ENCODE peak calls at places on chromosome 1, in five cellular contexts. B is CD8-positive, alpha-beta memory T cell; F is aorta; J is gastrocnemius medialis; R is body of pancreas. M is an unnamed sample.

GRCh38 chr1:202964755-202965440 is 2.2 kb downstream of the CYB5R1 start:
- DNase-seq in J (peak; percentile 85), R (peak; percentile 21), B (no peak), F (no peak), M (no peak)

GRCh38 chr1:56516539-56517252 is 62.7 kb downstream of the PLPP3 start:
- DNase-seq in R (peak; percentile 62), J (no peak), B (no peak), F (no peak), M (no peak)

GRCh38 chr1:59298710-59299346 is 1.9 kb downstream of the FGGY start:
- DNase-seq in B (no peak), F (no peak), R (no peak), J (no peak), M (no peak)

GRCh38 chr1:16249838-16250241 is 12.9 kb upstream of the CPLANE2 start:
- DNase-seq in F (peak; percentile 65), B (no peak), J (peak; percentile 71), R (peak; percentile 38), M (no peak)

GRCh38 chr1:106768077-106768476 is 288.4 kb upstream of the PRMT6 start:
- DNase-seq in B (no peak), J (no peak), F (no peak), R (no peak), M (no peak)

GRCh38 chr1:222616535-222616934 is 1.4 kb upstream of the MIA3 start:
- DNase-seq in F (no peak), B (no peak), J (no peak), R (peak; percentile 60), M (no peak)

GRCh38 chr1:245310605-245311531 is 156.1 kb downstream of the KIF26B start:
- DNase-seq in B (no peak), J (no peak), R (no peak), F (no peak), M (no peak)

GRCh38 chr1:155961937-155962336 is 16.4 kb downstream of the ARHGEF2 start:
- DNase-seq in J (no peak), B (no peak), R (no peak), F (peak; percentile 95), M (no peak)

GRCh38 chr1:173862769-173863223 is 5.0 kb downstream of the GAS5 start:
- DNase-seq in R (no peak), J (no peak), F (no peak), B (no peak), M (peak; percentile 47)

GRCh38 chr1:167223144-167224103 is 2.7 kb downstream of the POU2F1 start:
- DNase-seq in B (no peak), R (no peak), F (no peak), J (no peak), M (no peak)

GRCh38 chr1:56617141-56617540 is 28.0 kb upstream of the PRKAA2 start:
- DNase-seq in R (no peak), J (no peak), B (no peak), F (no peak), M (peak; percentile 77)

GRCh38 chr1:53734650-53735211 is 4.2 kb downstream of the GLIS1 start:
- DNase-seq in R (no peak), F (no peak), J (no peak), B (no peak), M (no peak)

GRCh38 chr1:206578115-206578935 is 33.9 kb downstream of the EIF2D start:
- DNase-seq in B (no peak), J (no peak), F (no peak), R (no peak), M (no peak)

GRCh38 chr1:169486281-169486904 is 649 bp upstream of the SLC19A2 start:
- DNase-seq in F (no peak), R (no peak), B (no peak), J (no peak), M (peak; percentile 15)

GRCh38 chr1:160494620-160495019 is 28.4 kb downstream of the SLAMF6 start:
- DNase-seq in R (peak; percentile 31), J (no peak), B (no peak), F (no peak), M (peak; percentile 16)

GRCh38 chr1:15676688-15677661 is 7.1 kb upstream of the PLEKHM2 start:
- DNase-seq in B (no peak), F (no peak), J (no peak), R (no peak), M (no peak)

DNA sequence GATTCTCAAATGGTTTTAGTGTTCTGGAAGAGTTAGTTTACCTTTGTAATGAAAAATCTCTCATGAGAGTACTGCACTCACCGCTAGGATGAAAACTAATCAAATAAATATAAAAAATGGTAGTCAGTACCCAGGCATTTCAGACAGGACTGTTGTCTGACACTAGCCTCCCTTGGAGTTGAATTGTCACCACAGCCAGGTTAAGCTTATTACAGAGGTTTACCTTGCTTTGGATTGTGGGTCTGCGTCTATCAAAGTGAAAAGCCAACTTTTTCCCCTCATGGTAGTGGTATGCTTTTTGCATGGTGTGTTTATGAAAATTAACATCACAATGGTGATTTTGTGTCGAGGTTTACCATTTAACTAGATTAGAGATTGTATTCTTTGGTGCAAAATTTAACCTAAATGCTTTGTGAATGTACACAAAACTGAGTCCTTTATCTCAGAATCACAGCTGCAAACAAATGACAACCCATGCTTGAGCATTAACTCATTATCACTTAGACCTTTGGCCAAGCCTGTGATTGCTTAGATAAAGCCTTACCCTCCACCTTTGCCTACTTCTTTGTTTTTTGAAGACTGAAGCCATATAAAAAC is 20.1 kb downstream of the RAP1A start:
- DNase-seq in R (no peak), J (no peak), F (no peak), B (no peak), M (peak; percentile 67)
- H3K4me3 ChIP-seq in R (no peak overlapping the region), J (no peak overlapping the region), F (no peak overlapping the region), B (no peak overlapping the region), M (no peak overlapping the region)

GRCh38 chr1:4090556-4090955 is 190.5 kb upstream of the C1orf174 start:
- DNase-seq in F (no peak), J (no peak), B (no peak), R (no peak), M (no peak)
- H3K9me3 ChIP-seq in F (peaks cover 17% of the 10 kb centered on the region), J (no peaks in the 10 kb centered on the region), B (no peaks in the 10 kb centered on the region), R (peaks cover 7% of the 10 kb centered on the region), M (no peaks in the 10 kb centered on the region)

DNA sequence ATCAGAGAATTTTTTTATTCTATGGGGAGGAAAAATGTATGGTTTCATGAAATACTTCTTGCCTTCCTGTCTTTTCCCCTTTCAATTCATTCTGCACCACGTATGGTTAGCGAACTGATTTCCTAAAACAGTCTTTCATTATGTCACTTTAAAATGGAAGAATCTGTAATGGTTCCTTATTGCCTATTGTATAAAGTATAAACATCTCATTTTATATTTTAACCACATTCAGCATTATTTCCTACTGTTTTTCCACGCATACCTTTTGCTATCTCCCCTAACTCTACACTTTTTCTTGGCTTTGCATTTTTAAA is 232.3 kb upstream of the B3GALT2 start:
- DNase-seq in B (no peak), R (no peak), J (no peak), F (no peak), M (no peak)
- H3K4me3 ChIP-seq in B (peak overlapping the region; percentile 65), R (no peak overlapping the region), J (peak overlapping the region; percentile 29), F (peak overlapping the region; percentile 58), M (no peak overlapping the region)

GRCh38 chr1:224183591-224184312 is 712 bp downstream of the DEGS1 start:
- DNase-seq in B (peak; percentile 60), R (peak; percentile 64), J (peak; percentile 22), F (peak; percentile 88), M (peak; percentile 66)
- H3K9me3 ChIP-seq in B (no peaks in the 10 kb centered on the region), R (no peaks in the 10 kb centered on the region), J (no peaks in the 10 kb centered on the region), F (no peaks in the 10 kb centered on the region), M (no peaks in the 10 kb centered on the region)

GRCh38 chr1:37514350-37515184 is at the start of gene MEAF6:
- DNase-seq in J (peak; percentile 61), R (peak; percentile 87), F (peak; percentile 95), B (peak; percentile 82), M (peak; percentile 80)
- H3K4me3 ChIP-seq in J (peak within 1 kb of the TSS; percentile 70), R (peak within 1 kb of the TSS; percentile 98), F (peak within 1 kb of the TSS; percentile 86), B (peak within 1 kb of the TSS; percentile 81), M (peak within 1 kb of the TSS; percentile 58)

GRCh38 chr1:227621211-227621610 is 57.9 kb downstream of the ZNF678 start:
- DNase-seq in R (no peak), B (no peak), J (no peak), F (no peak), M (no peak)

GRCh38 chr1:227622739-227623475 is 59.6 kb downstream of the ZNF678 start:
- DNase-seq in F (no peak), B (no peak), R (no peak), J (no peak), M (no peak)
- H3K9me3 ChIP-seq in F (peaks cover 6% of the 10 kb centered on the region), B (no peaks in the 10 kb centered on the region), R (peaks cover 39% of the 10 kb centered on the region), J (no peaks in the 10 kb centered on the region), M (no peaks in the 10 kb centered on the region)